ENCODE peak calls at places on chromosomes 4 and X, in four cellular contexts. Q is A549, A is uterus, G is adrenal gland. K is an unnamed sample.

GRCh38 chr4:141636771-141637460 is 533 bp downstream of the IL15 start:
- DNase-seq in A (peak), Q (peak), G (no peak), K (peak)

GRCh38 chrX:18449271-18449670 is 23.9 kb downstream of the CDKL5 start:
- DNase-seq in G (no peak), Q (peak), A (no peak), K (no peak)

GRCh38 chr4:129323630-129324029 is 227.7 kb downstream of the C4orf33 start:
- DNase-seq in Q (no peak), G (no peak), A (no peak), K (no peak)

GRCh38 chrX:42176790-42177189 is 253.4 kb upstream of the CASK start:
- DNase-seq in A (no peak), G (peak), Q (no peak), K (no peak)

GRCh38 chrX:112799425-112799824 is 41.2 kb downstream of the AMOT start:
- DNase-seq in G (no peak), A (no peak), Q (no peak), K (no peak)

GRCh38 chr4:96175871-96176270 is 336.0 kb downstream of the PDHA2 start:
- DNase-seq in G (no peak), A (no peak), Q (no peak), K (no peak)

GRCh38 chr4:158783775-158784174 is 14.9 kb downstream of the FNIP2 start:
- DNase-seq in A (no peak), Q (no peak), G (no peak), K (no peak)

GRCh38 chrX:86028681-86029080 is 18.7 kb downstream of the CHM start:
- DNase-seq in A (no peak), G (no peak), Q (no peak), K (no peak)

GRCh38 chrX:97401586-97402101 is 517.9 kb downstream of the RPA4 start:
- DNase-seq in Q (no peak), G (no peak), A (no peak), K (no peak)

GRCh38 chr4:74096265-74096980 is 2.6 kb downstream of the CXCL2 start:
- DNase-seq in A (no peak), Q (no peak), G (no peak), K (peak)

GRCh38 chr4:110586137-110586850 is 36.6 kb downstream of the PITX2 start:
- DNase-seq in A (no peak), G (no peak), Q (peak), K (no peak)

GRCh38 chr4:41245983-41246382 is 10.7 kb upstream of the UCHL1 start:
- DNase-seq in Q (no peak), G (no peak), A (no peak), K (no peak)

GRCh38 chr4:151930372-151930771 is 169.6 kb upstream of the GATB start:
- DNase-seq in G (peak), Q (no peak), A (no peak), K (no peak)

GRCh38 chrX:69038188-69038587 is 127.1 kb downstream of the PJA1 start:
- DNase-seq in A (no peak), Q (no peak), G (no peak), K (no peak)

DNA sequence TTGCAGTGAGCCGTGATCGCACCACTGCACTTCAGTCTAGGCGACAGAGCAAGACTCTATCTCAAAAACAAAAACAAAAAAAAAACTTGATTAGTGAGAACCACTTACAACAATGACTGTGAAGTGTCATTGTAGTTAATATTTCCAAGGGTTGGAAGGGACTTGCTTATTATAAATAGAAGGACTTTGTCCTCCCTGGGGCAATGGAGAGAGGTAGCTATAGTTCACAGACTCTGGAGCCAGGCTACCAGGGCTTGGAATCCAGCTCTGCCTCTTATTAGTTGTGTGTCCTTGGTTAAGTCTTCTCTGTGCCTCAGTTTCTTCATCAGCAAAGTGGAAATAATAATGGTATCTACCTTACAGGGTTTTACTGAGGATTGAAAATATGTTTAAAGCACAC is 51.6 kb downstream of the TMEM150C start:
- DNase-seq in A (no peak), G (no peak), Q (no peak), K (no peak)
- TF ChIP-seq CTCF in A (no peak), G (no peak), Q (no peak), K (no peak)

GRCh38 chrX:47283015-47283771 is 50.4 kb downstream of the USP11 start:
- DNase-seq in A (peak), Q (no peak), G (peak), K (no peak)
- H3K4me3 ChIP-seq in A (no peak), Q (no peak), G (no peak), K (no peak)

DNA sequence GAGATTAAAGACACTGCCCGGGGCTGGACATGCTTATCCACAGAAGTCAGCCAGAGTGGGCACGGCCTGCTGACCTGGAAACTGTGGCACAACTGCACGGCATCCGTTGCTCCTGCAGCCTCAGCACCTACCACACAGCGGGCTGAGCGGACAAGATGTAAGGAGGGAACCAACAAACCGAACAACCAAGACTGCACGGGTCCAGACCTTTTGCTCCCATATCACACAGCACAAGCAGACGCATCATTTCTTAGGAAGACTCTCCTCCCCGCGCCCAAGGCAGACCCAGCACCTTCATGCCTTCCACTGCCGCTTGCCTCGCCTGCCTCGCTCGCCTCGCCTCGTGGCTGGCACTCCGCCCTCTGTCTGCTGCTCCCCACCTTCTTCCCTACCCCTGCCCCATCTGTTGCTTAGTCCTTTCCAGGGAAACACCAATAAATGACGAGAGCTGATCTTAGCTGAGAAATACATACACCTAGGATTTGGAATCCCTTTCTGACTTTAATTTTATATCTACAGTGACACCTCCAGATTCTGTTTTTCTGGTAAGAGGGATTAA is 79.0 kb downstream of the AFAP1 start:
- DNase-seq in G (no peak), A (no peak), Q (no peak), K (no peak)
- TF ChIP-seq POLR2A in G (no peak), A (no peak), Q (no peak), K (no peak)

GRCh38 chr4:72531768-72532290 is 37.2 kb downstream of the ADAMTS3 start:
- DNase-seq in G (no peak), A (no peak), Q (no peak), K (no peak)

GRCh38 chr4:72531322-72531721 is 37.7 kb downstream of the ADAMTS3 start:
- DNase-seq in A (no peak), Q (no peak), G (no peak), K (no peak)

GRCh38 chr4:72525938-72526337 is 43.1 kb downstream of the ADAMTS3 start:
- DNase-seq in Q (no peak), G (peak), A (peak), K (peak)

GRCh38 chr4:72529144-72529822 is 39.7 kb downstream of the ADAMTS3 start:
- DNase-seq in A (no peak), G (no peak), Q (no peak), K (no peak)

GRCh38 chr4:72527038-72527646 is 41.9 kb downstream of the ADAMTS3 start:
- DNase-seq in A (no peak), G (no peak), Q (no peak), K (no peak)
- TF ChIP-seq CTCF in A (no peak), G (no peak), Q (no peak), K (no peak)

DNA sequence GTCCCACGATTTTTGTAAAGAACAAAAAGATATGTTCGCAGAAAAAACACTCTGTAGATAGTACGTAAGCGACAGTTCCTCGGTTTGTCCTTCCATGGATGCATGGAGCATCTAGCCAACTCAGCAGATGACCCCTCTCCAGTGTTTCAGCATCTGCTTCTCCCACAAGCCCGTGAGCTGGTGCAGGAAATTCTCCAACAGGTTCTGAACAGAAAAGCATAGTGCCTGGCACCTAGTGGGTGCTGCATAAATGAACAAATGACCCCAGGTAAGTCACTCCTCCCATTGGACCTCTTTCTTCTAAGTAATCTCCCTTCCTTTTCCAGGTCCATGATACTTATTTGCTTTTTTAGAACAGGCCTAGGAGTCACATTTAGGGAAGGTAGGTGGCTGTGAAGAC is 966 bp upstream of the KIAA0232 start:
- DNase-seq in A (no peak), Q (no peak), G (peak), K (no peak)
- H3K4me3 ChIP-seq in A (peak), Q (peak), G (no peak), K (peak)

GRCh38 chr4:92634891-92635290 is 331.1 kb downstream of the GRID2 start:
- DNase-seq in A (no peak), Q (no peak), G (no peak), K (no peak)

GRCh38 chr4:92629302-92629701 is 325.5 kb downstream of the GRID2 start:
- DNase-seq in A (no peak), Q (no peak), G (no peak), K (no peak)
- TF ChIP-seq POLR2A in A (no peak), Q (no peak), G (no peak), K (no peak)

GRCh38 chrX:28590394-28590793 is 3.1 kb downstream of the IL1RAPL1 start:
- DNase-seq in A (no peak), G (no peak), Q (no peak), K (no peak)
- TF ChIP-seq CTCF in A (no peak), G (no peak), Q (no peak), K (no peak)

DNA sequence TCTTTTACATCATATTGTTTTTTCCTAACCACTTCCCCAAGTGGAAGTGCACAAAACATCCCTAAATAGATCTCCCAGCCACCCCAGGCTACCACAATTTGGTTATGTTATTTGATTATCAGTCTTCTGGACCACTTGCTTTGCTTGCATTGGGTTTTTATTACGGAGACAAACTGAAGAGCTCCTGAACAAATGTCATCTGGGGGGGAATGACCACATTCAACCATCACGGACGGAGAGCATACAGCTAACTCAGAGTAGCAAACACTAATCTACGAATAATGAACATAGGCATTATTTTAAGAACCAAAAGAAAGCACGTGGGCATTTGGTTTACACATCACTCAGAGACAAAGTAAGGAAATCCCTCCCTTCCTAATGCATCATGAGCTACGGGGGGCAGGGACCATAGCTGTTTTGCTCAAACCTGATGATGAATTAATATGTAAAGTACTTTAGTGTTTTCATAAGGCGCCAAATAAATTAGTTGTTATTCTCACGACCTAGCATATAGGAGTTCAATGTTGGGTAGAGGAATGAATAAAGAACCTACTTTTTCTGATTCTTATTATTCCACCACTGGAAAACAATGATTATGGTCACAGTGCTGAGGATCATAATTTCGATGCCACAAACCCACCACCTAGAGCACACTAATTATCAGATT is 11.6 kb upstream of the TMEM156 start:
- DNase-seq in G (no peak), Q (no peak), A (no peak), K (no peak)
- H3K4me3 ChIP-seq in G (no peak), Q (peak), A (peak), K (peak)